ENCODE peak calls at places on chromosome 13, in six cellular contexts. One of them, this sample, is unnamed.

GRCh38 chr13:67107973-67108372 is 122.2 kb downstream of the PCDH9 start:
- DNase-seq in H9: no peak
- DNase-seq in K562: no peak
- DNase-seq in PC-9: no peak
- DNase-seq in cardiac muscle cell: no peak
- DNase-seq in left ventricle myocardium inferior: no peak
- DNase-seq in this sample: no peak

GRCh38 chr13:45209229-45209628 is 8.4 kb upstream of the KCTD4 start:
- DNase-seq in H9: no peak
- DNase-seq in K562: no peak
- DNase-seq in PC-9: peak; percentile 71
- DNase-seq in cardiac muscle cell: peak; percentile 57
- DNase-seq in left ventricle myocardium inferior: no peak
- DNase-seq in this sample: no peak

GRCh38 chr13:105679832-105680231 is 855.6 kb downstream of the EFNB2 start:
- DNase-seq in H9: no peak
- DNase-seq in K562: no peak
- DNase-seq in PC-9: no peak
- DNase-seq in cardiac muscle cell: no peak
- DNase-seq in left ventricle myocardium inferior: no peak
- DNase-seq in this sample: no peak

GRCh38 chr13:60043262-60043661 is 120.5 kb downstream of the DIAPH3 start:
- DNase-seq in H9: no peak
- DNase-seq in K562: no peak
- DNase-seq in PC-9: no peak
- DNase-seq in cardiac muscle cell: peak; percentile 18
- DNase-seq in left ventricle myocardium inferior: no peak
- DNase-seq in this sample: no peak

GRCh38 chr13:34762312-34762711 is 179.8 kb upstream of the NBEA start:
- DNase-seq in H9: no peak
- DNase-seq in K562: no peak
- DNase-seq in PC-9: no peak
- DNase-seq in cardiac muscle cell: peak; percentile 51
- DNase-seq in left ventricle myocardium inferior: no peak
- DNase-seq in this sample: no peak

GRCh38 chr13:106187501-106187900 is 348.0 kb downstream of the EFNB2 start:
- DNase-seq in H9: no peak
- DNase-seq in K562: no peak
- DNase-seq in PC-9: no peak
- DNase-seq in cardiac muscle cell: no peak
- DNase-seq in left ventricle myocardium inferior: no peak
- DNase-seq in this sample: no peak

GRCh38 chr13:81872581-81872980 is 1531.7 kb upstream of the SPRY2 start:
- DNase-seq in H9: peak; percentile 48
- DNase-seq in K562: no peak
- DNase-seq in PC-9: no peak
- DNase-seq in cardiac muscle cell: no peak
- DNase-seq in left ventricle myocardium inferior: no peak
- DNase-seq in this sample: no peak

GRCh38 chr13:109297628-109298027 is 488.8 kb downstream of the IRS2 start:
- DNase-seq in H9: no peak
- DNase-seq in K562: no peak
- DNase-seq in PC-9: no peak
- DNase-seq in cardiac muscle cell: peak; percentile 60
- DNase-seq in left ventricle myocardium inferior: no peak
- DNase-seq in this sample: no peak

GRCh38 chr13:46321494-46322225 is 65.4 kb downstream of the RUBCNL start:
- DNase-seq in H9: peak; percentile 55
- DNase-seq in K562: peak; percentile 43
- DNase-seq in PC-9: no peak
- DNase-seq in cardiac muscle cell: peak; percentile 78
- DNase-seq in left ventricle myocardium inferior: peak; percentile 42
- DNase-seq in this sample: peak; percentile 70

GRCh38 chr13:96967248-96967745 is 27.0 kb downstream of the OXGR1 start:
- DNase-seq in H9: peak; percentile 32
- DNase-seq in K562: peak; percentile 54
- DNase-seq in PC-9: no peak
- DNase-seq in cardiac muscle cell: no peak
- DNase-seq in left ventricle myocardium inferior: no peak
- DNase-seq in this sample: no peak

GRCh38 chr13:110245421-110245899 is 61.5 kb downstream of the COL4A1 start:
- DNase-seq in H9: no peak
- DNase-seq in K562: no peak
- DNase-seq in PC-9: no peak
- DNase-seq in cardiac muscle cell: peak; percentile 69
- DNase-seq in left ventricle myocardium inferior: no peak
- DNase-seq in this sample: peak; percentile 38

GRCh38 chr13:108924154-108924940 is 294.9 kb downstream of the MYO16 start:
- DNase-seq in H9: no peak
- DNase-seq in K562: no peak
- DNase-seq in PC-9: peak; percentile 26
- DNase-seq in cardiac muscle cell: no peak
- DNase-seq in left ventricle myocardium inferior: no peak
- DNase-seq in this sample: no peak

GRCh38 chr13:44051405-44051804 is 171.7 kb downstream of the LACC1 start:
- DNase-seq in H9: no peak
- DNase-seq in K562: no peak
- DNase-seq in PC-9: no peak
- DNase-seq in cardiac muscle cell: no peak
- DNase-seq in left ventricle myocardium inferior: no peak
- DNase-seq in this sample: no peak

GRCh38 chr13:44302233-44302632 is 71.4 kb upstream of the SERP2 start:
- DNase-seq in H9: no peak
- DNase-seq in K562: no peak
- DNase-seq in PC-9: no peak
- DNase-seq in cardiac muscle cell: peak; percentile 48
- DNase-seq in left ventricle myocardium inferior: no peak
- DNase-seq in this sample: no peak

GRCh38 chr13:32264407-32264806 is 50.8 kb downstream of the ZAR1L start:
- DNase-seq in H9: no peak
- DNase-seq in K562: no peak
- DNase-seq in PC-9: no peak
- DNase-seq in cardiac muscle cell: peak; percentile 83
- DNase-seq in left ventricle myocardium inferior: peak; percentile 79
- DNase-seq in this sample: peak; percentile 66

GRCh38 chr13:30718661-30719520 is 16.5 kb upstream of the ALOX5AP start:
- DNase-seq in H9: no peak
- DNase-seq in K562: no peak
- DNase-seq in PC-9: peak; percentile 86
- DNase-seq in cardiac muscle cell: peak; percentile 69
- DNase-seq in left ventricle myocardium inferior: no peak
- DNase-seq in this sample: no peak

DNA sequence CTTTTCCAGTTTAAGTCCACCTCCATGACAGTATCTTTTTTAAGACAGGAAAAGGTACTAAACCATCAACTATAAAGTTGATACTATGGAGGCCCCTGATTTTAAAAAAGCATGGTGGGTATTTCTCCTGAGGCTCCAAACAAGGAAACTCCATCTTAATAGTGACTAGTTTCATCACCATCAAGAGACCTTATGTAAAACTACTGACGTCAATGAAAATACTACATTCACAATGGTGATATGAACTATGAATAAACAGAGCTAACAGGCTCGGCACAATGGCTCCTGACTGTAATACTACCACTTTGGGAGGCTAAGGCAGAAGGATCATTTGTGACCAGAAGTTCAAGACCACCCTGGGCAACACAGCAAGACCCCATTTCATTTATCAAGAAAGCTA is 162.7 kb downstream of the KLF12 start:
- DNase-seq in H9: no peak
- DNase-seq in K562: no peak
- DNase-seq in PC-9: no peak
- DNase-seq in cardiac muscle cell: no peak
- DNase-seq in left ventricle myocardium inferior: no peak
- DNase-seq in this sample: no peak
- H3K9me3 ChIP-seq in H9: no peaks in the 10 kb centered on the region
- H3K9me3 ChIP-seq in K562: no peaks in the 10 kb centered on the region
- H3K9me3 ChIP-seq in PC-9: no peaks in the 10 kb centered on the region
- H3K9me3 ChIP-seq in cardiac muscle cell: no peaks in the 10 kb centered on the region
- H3K9me3 ChIP-seq in left ventricle myocardium inferior: no peaks in the 10 kb centered on the region
- H3K9me3 ChIP-seq in this sample: no peaks in the 10 kb centered on the region

DNA sequence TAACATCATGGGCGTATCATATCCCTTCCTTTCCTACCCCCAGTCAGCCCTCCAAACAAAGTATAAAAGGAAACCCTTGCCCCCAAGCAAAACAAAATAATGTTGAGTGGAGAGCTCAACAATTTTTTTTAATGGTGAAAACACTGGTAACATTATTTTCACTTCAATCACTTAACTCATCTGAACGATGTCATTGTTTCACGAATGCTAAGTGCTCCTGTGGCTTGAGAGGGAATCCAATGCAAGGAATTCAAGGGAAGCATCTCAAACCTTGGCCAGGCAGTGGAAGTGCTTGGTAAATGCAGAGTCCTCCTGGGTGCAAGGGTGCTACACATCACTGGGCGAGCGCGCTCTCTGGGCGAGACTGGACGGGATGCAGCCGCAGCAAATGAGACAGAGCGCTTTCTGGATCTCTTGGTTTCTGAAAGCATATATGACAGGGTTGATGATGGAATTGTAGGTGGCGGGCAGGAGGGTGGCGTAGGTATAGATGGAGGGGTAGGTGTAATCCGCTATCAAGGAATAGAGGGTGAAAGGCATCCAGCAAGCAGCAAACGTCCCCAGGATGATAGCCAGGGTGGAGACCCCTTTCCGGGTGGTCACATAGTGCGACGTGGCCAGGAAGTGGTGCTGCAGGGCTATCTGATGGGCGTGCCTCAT is 2.0 kb downstream of the GPR12 start:
- DNase-seq in H9: no peak
- DNase-seq in K562: no peak
- DNase-seq in PC-9: no peak
- DNase-seq in cardiac muscle cell: no peak
- DNase-seq in left ventricle myocardium inferior: no peak
- DNase-seq in this sample: no peak
- H3K27me3 ChIP-seq in H9: peaks cover 32% of the 10 kb centered on the region
- H3K27me3 ChIP-seq in K562: peaks cover 22% of the 10 kb centered on the region
- H3K27me3 ChIP-seq in PC-9: peaks cover 64% of the 10 kb centered on the region
- H3K27me3 ChIP-seq in cardiac muscle cell: peaks cover 87% of the 10 kb centered on the region
- H3K27me3 ChIP-seq in left ventricle myocardium inferior: peaks cover 86% of the 10 kb centered on the region
- H3K27me3 ChIP-seq in this sample: peaks cover 5% of the 10 kb centered on the region

DNA sequence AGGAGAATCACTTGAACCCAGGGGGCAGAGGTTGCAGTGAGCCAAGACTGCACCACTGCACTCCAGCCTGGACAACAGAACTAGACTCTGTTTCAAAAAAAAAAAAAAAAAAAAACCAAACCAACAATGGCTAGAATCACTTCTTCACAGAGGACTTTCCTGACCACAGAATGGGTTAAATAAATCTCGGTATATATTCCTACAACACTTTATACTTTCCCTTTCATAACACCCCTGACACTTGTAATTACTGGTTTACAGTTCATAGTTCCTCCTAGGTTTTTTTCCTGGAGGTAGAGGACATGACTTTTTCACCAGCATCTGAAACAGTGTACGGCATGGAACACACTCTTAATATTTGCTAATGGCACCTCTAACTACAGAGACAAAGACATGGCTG is 31.4 kb downstream of the ZDHHC20 start:
- DNase-seq in H9: no peak
- DNase-seq in K562: no peak
- DNase-seq in PC-9: no peak
- DNase-seq in cardiac muscle cell: no peak
- DNase-seq in left ventricle myocardium inferior: no peak
- DNase-seq in this sample: no peak
- H3K9me3 ChIP-seq in H9: no peaks in the 10 kb centered on the region
- H3K9me3 ChIP-seq in K562: no peaks in the 10 kb centered on the region
- H3K9me3 ChIP-seq in PC-9: no peaks in the 10 kb centered on the region
- H3K9me3 ChIP-seq in cardiac muscle cell: no peaks in the 10 kb centered on the region
- H3K9me3 ChIP-seq in left ventricle myocardium inferior: peaks cover 29% of the 10 kb centered on the region
- H3K9me3 ChIP-seq in this sample: no peaks in the 10 kb centered on the region

DNA sequence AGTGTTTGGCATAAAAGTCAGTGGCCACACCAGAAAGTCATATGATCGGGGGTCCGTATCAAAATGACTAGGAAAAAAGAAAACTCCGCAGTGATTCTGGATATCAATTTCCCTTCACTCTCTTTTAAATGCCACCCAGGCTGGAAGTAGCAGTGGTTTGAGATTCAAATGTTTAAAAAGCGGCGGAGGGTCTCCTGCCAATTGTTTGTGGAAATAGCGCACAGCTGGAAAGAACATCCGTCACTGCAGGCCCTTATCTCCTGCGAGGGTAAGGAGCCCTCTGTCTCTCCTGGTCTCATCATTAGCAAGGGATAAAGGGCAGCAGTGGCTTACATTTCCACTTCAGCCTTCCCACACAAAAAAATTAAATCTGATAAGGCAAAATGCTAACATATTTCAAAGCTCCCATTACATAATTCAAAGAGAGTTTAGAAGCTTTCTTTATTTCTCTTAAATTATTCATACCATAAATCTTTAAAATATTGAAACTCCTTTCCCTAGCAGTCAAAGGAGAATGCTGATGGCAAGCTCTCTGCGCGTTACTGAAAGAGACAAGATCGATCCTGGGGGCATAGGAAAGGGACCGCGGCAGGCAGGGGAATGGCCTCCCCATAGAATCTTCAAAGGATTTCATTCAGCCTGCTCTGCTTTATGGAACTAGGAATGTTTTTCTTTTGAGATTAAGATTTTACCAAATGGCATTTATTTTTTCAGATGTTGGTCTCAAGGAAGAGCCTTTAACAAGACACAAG is 35.0 kb downstream of the AMER2 start:
- DNase-seq in H9: peak; percentile 56
- DNase-seq in K562: no peak
- DNase-seq in PC-9: no peak
- DNase-seq in cardiac muscle cell: no peak
- DNase-seq in left ventricle myocardium inferior: no peak
- DNase-seq in this sample: no peak
- H3K27me3 ChIP-seq in H9: no peaks in the 10 kb centered on the region
- H3K27me3 ChIP-seq in K562: peaks cover 21% of the 10 kb centered on the region
- H3K27me3 ChIP-seq in PC-9: peaks cover 86% of the 10 kb centered on the region
- H3K27me3 ChIP-seq in cardiac muscle cell: peaks cover 9% of the 10 kb centered on the region
- H3K27me3 ChIP-seq in left ventricle myocardium inferior: peaks cover 67% of the 10 kb centered on the region
- H3K27me3 ChIP-seq in this sample: no peaks in the 10 kb centered on the region

GRCh38 chr13:112136095-112136494 is 69.1 kb downstream of the SOX1 start:
- DNase-seq in H9: no peak
- DNase-seq in K562: no peak
- DNase-seq in PC-9: no peak
- DNase-seq in cardiac muscle cell: no peak
- DNase-seq in left ventricle myocardium inferior: no peak
- DNase-seq in this sample: no peak

GRCh38 chr13:112134150-112135075 is 67.5 kb downstream of the SOX1 start:
- DNase-seq in H9: no peak
- DNase-seq in K562: peak; percentile 17
- DNase-seq in PC-9: no peak
- DNase-seq in cardiac muscle cell: no peak
- DNase-seq in left ventricle myocardium inferior: no peak
- DNase-seq in this sample: no peak

GRCh38 chr13:112133489-112134149 is 66.7 kb downstream of the SOX1 start:
- DNase-seq in H9: no peak
- DNase-seq in K562: no peak
- DNase-seq in PC-9: no peak
- DNase-seq in cardiac muscle cell: no peak
- DNase-seq in left ventricle myocardium inferior: no peak
- DNase-seq in this sample: no peak

GRCh38 chr13:112140366-112140765 is 73.4 kb downstream of the SOX1 start:
- DNase-seq in H9: no peak
- DNase-seq in K562: no peak
- DNase-seq in PC-9: peak; percentile 21
- DNase-seq in cardiac muscle cell: no peak
- DNase-seq in left ventricle myocardium inferior: no peak
- DNase-seq in this sample: no peak

GRCh38 chr13:112137144-112137543 is 70.2 kb downstream of the SOX1 start:
- DNase-seq in H9: no peak
- DNase-seq in K562: no peak
- DNase-seq in PC-9: no peak
- DNase-seq in cardiac muscle cell: no peak
- DNase-seq in left ventricle myocardium inferior: no peak
- DNase-seq in this sample: no peak
- H3K9me3 ChIP-seq in H9: no peaks in the 10 kb centered on the region
- H3K9me3 ChIP-seq in K562: no peaks in the 10 kb centered on the region
- H3K9me3 ChIP-seq in PC-9: no peaks in the 10 kb centered on the region
- H3K9me3 ChIP-seq in cardiac muscle cell: no peaks in the 10 kb centered on the region
- H3K9me3 ChIP-seq in left ventricle myocardium inferior: no peaks in the 10 kb centered on the region
- H3K9me3 ChIP-seq in this sample: no peaks in the 10 kb centered on the region

GRCh38 chr13:24698686-24699085 is 18.5 kb downstream of the ATP12A start:
- DNase-seq in H9: no peak
- DNase-seq in K562: no peak
- DNase-seq in PC-9: no peak
- DNase-seq in cardiac muscle cell: no peak
- DNase-seq in left ventricle myocardium inferior: no peak
- DNase-seq in this sample: no peak
- H3K27me3 ChIP-seq in H9: no peaks in the 10 kb centered on the region
- H3K27me3 ChIP-seq in K562: peaks cover 19% of the 10 kb centered on the region
- H3K27me3 ChIP-seq in PC-9: peaks cover 52% of the 10 kb centered on the region
- H3K27me3 ChIP-seq in cardiac muscle cell: no peaks in the 10 kb centered on the region
- H3K27me3 ChIP-seq in left ventricle myocardium inferior: peaks cover 30% of the 10 kb centered on the region
- H3K27me3 ChIP-seq in this sample: no peaks in the 10 kb centered on the region

This sample was measured in right lobe of liver.